ENCODE peak calls at places on chromosomes 4 and X, in six cellular contexts. X is fibroblast of mammary gland; G is HT-29; N is stimulated activated CD4-positive, alpha-beta T cell treated with anti-CD3 and anti-CD28 coated beads, Interleukin-2, amount 100 ng/mL, for 4 hours; A is naive B cell; O is amniotic epithelial cell. F is an unnamed sample.
A peak's percentile ranks its signal among the peaks of the same experiment; 100 is the strongest.

GRCh38 chrX:150410513-150410912 is 47.4 kb downstream of the MAMLD1 start:
- DNase-seq in X (no peak), N (no peak), O (no peak), G (no peak), A (no peak), F (peak; percentile 9)

GRCh38 chr4:76725039-76725438 is 172.9 kb downstream of the SOWAHB start:
- DNase-seq in N (no peak), O (no peak), A (no peak), G (no peak), X (no peak), F (no peak)

GRCh38 chr4:100945789-100946188 is 401.5 kb downstream of the PPP3CA start:
- DNase-seq in G (no peak), X (no peak), O (no peak), A (no peak), N (no peak), F (no peak)

GRCh38 chrX:69387559-69388487 is 116.3 kb upstream of the NALF2 start:
- DNase-seq in N (no peak), A (peak; percentile 17), G (peak; percentile 81), X (peak; percentile 37), O (peak; percentile 2), F (peak; percentile 56)

GRCh38 chr4:139655116-139655515 is 10.5 kb upstream of the MGST2 start:
- DNase-seq in O (peak; percentile 57), A (no peak), G (peak; percentile 50), N (no peak), X (peak; percentile 62), F (peak; percentile 27)

GRCh38 chr4:132614682-132615081 is 534.4 kb upstream of the PCDH10 start:
- DNase-seq in N (no peak), G (peak; percentile 26), X (no peak), O (peak; percentile 16), A (no peak), F (no peak)

GRCh38 chr4:15670576-15670975 is 11.1 kb upstream of the FAM200B start:
- DNase-seq in G (no peak), O (no peak), A (no peak), X (no peak), N (no peak), F (no peak)

GRCh38 chr4:55808187-55808586 is 11.4 kb upstream of the EXOC1L start:
- DNase-seq in G (no peak), A (no peak), N (no peak), X (no peak), O (no peak), F (peak; percentile 16)

GRCh38 chr4:108635070-108635655 is 14.8 kb downstream of the RPL34 start:
- DNase-seq in G (no peak), N (no peak), A (no peak), O (no peak), X (peak; percentile 49), F (no peak)